ENCODE peak calls at places on chromosome 12, in four cellular contexts. Z is GM12864; K is activated gamma-delta T cell treated with anti-CD3 and anti-CD28 coated beads, Interleukin-2, amount 50 U/mL, for 16 hours; I is stimulated activated naive CD4-positive, alpha-beta T cell. M is an unnamed sample.

GRCh38 chr12:65747338-65747737 is 76.9 kb upstream of the HMGA2 start:
- DNase-seq in Z (no peak), K (no peak), I (no peak), M (no peak)

GRCh38 chr12:105235299-105235746 is 651 bp downstream of the APPL2 start:
- DNase-seq in Z (no peak), K (no peak), I (peak; percentile 13), M (no peak)

GRCh38 chr12:27142102-27142721 is 59.8 kb upstream of the C12orf71 start:
- DNase-seq in Z (no peak), K (peak; percentile 17), I (no peak), M (peak; percentile 89)

GRCh38 chr12:69123909-69124638 is 115.3 kb upstream of the CPSF6 start:
- DNase-seq in Z (no peak), K (no peak), I (no peak), M (no peak)

GRCh38 chr12:65830305-65830704 is 6.0 kb downstream of the HMGA2 start:
- DNase-seq in Z (no peak), K (no peak), I (no peak), M (no peak)

GRCh38 chr12:124605869-124606774 is 38.7 kb upstream of the NCOR2 start:
- DNase-seq in Z (no peak), K (no peak), I (no peak), M (no peak)

GRCh38 chr12:47276253-47277070 is 196.7 kb upstream of the AMIGO2 start:
- DNase-seq in Z (peak; percentile 71), K (peak; percentile 38), I (peak; percentile 15), M (peak; percentile 53)

GRCh38 chr12:119547016-119547415 is 46.6 kb upstream of the TMEM233 start:
- DNase-seq in Z (no peak), K (no peak), I (no peak), M (no peak)

GRCh38 chr12:24890048-24890447 is 58.9 kb downstream of the BCAT1 start:
- DNase-seq in Z (no peak), K (no peak), I (no peak), M (no peak)

GRCh38 chr12:132603240-132604107 is 6.9 kb downstream of the LRCOL1 start:
- DNase-seq in Z (no peak), K (no peak), I (no peak), M (no peak)

GRCh38 chr12:6039894-6040601 is 84.4 kb downstream of the VWF start:
- DNase-seq in Z (no peak), K (peak; percentile 14), I (peak; percentile 10), M (peak; percentile 84)

GRCh38 chr12:59823535-59823934 is 227.7 kb downstream of the SLC16A7 start:
- DNase-seq in Z (no peak), K (no peak), I (no peak), M (no peak)

GRCh38 chr12:55929306-55929791 is 1.6 kb upstream of the DGKA start:
- DNase-seq in Z (peak; percentile 79), K (peak; percentile 73), I (peak; percentile 83), M (no peak)

GRCh38 chr12:63525831-63526230 is 142.5 kb downstream of the DPY19L2 start:
- DNase-seq in Z (no peak), K (no peak), I (no peak), M (no peak)

GRCh38 chr12:84727964-84728363 is 184.6 kb downstream of the SLC6A15 start:
- DNase-seq in Z (no peak), K (no peak), I (no peak), M (peak; percentile 8)

M was measured in hepatocyte.